ENCODE peak calls at places on chromosomes 7 and 10, in four cellular contexts. One of them, this sample, is unnamed.

GRCh38 chr10:43265799-43266721 is 805 bp downstream of the RASGEF1A start:
- DNase-seq in Ammon's horn: no peak
- DNase-seq in pancreas: peak
- DNase-seq in left lobe of liver: peak
- DNase-seq in this sample: peak

GRCh38 chr7:15305002-15305600 is 256.7 kb downstream of the AGMO start:
- DNase-seq in pancreas: peak
- DNase-seq in Ammon's horn: peak
- DNase-seq in left lobe of liver: no peak
- DNase-seq in this sample: no peak

GRCh38 chr7:816300-816750 is 16.0 kb upstream of the SUN1 start:
- DNase-seq in left lobe of liver: peak
- DNase-seq in pancreas: peak
- DNase-seq in Ammon's horn: peak
- DNase-seq in this sample: peak

GRCh38 chr10:123648595-123648994 is 17.6 kb upstream of the GPR26 start:
- DNase-seq in pancreas: no peak
- DNase-seq in left lobe of liver: peak
- DNase-seq in Ammon's horn: no peak
- DNase-seq in this sample: no peak

GRCh38 chr10:2106641-2107040 is 369.3 kb upstream of the ADARB2 start:
- DNase-seq in left lobe of liver: no peak
- DNase-seq in Ammon's horn: no peak
- DNase-seq in pancreas: no peak
- DNase-seq in this sample: no peak

GRCh38 chr7:92177362-92177761 is 1.6 kb downstream of the LRRD1 start:
- DNase-seq in left lobe of liver: no peak
- DNase-seq in pancreas: no peak
- DNase-seq in Ammon's horn: no peak
- DNase-seq in this sample: no peak

GRCh38 chr7:33888206-33888605 is 17.1 kb upstream of the BMPER start:
- DNase-seq in pancreas: no peak
- DNase-seq in left lobe of liver: no peak
- DNase-seq in Ammon's horn: no peak
- DNase-seq in this sample: no peak

GRCh38 chr7:41224063-41224763 is 478.7 kb downstream of the INHBA start:
- DNase-seq in pancreas: no peak
- DNase-seq in Ammon's horn: no peak
- DNase-seq in left lobe of liver: no peak
- DNase-seq in this sample: no peak

GRCh38 chr10:93313798-93314197 is 168.3 kb downstream of the MYOF start:
- DNase-seq in pancreas: no peak
- DNase-seq in left lobe of liver: no peak
- DNase-seq in Ammon's horn: no peak
- DNase-seq in this sample: no peak

GRCh38 chr7:65438593-65438992 is 64.9 kb downstream of the ZNF92 start:
- DNase-seq in pancreas: no peak
- DNase-seq in left lobe of liver: no peak
- DNase-seq in Ammon's horn: peak
- DNase-seq in this sample: no peak